ENCODE peak calls at places on chromosomes 7 and 10, in eight cellular contexts. L, J, M, D, P, W, I and U are unnamed samples.

GRCh38 chr10:35328404-35329037 is 7.8 kb upstream of the CCNY start:
- DNase-seq in L (no peak), J (no peak), M (peak; percentile 81), D (peak; percentile 92), P (no peak), W (no peak), I (peak; percentile 25), U (no peak)

GRCh38 chr10:86526606-86527005 is 5.0 kb upstream of the WAPL start:
- DNase-seq in L (no peak), J (no peak), M (no peak), D (no peak), P (no peak), W (no peak), I (no peak), U (no peak)

GRCh38 chr10:126972622-126973414 is 67.6 kb downstream of the DOCK1 start:
- DNase-seq in L (no peak), J (no peak), M (peak; percentile 92), D (peak; percentile 86), P (peak; percentile 18), W (no peak), I (peak; percentile 92), U (no peak)

GRCh38 chr7:104207348-104207730 is 474 bp downstream of the ORC5 start:
- DNase-seq in L (no peak), J (no peak), M (peak; percentile 28), D (no peak), P (no peak), W (no peak), I (no peak), U (no peak)

GRCh38 chr10:133353988-133354605 is 3.7 kb downstream of the FUOM start:
- DNase-seq in L (peak; percentile 59), J (no peak), M (no peak), D (no peak), P (no peak), W (no peak), I (no peak), U (no peak)

GRCh38 chr10:14513061-14513460 is 182.3 kb upstream of the FRMD4A start:
- DNase-seq in L (no peak), J (no peak), M (no peak), D (no peak), P (no peak), W (no peak), I (no peak), U (no peak)

GRCh38 chr10:79286318-79286951 is 60.8 kb upstream of the PPIF start:
- DNase-seq in L (peak; percentile 95), J (no peak), M (peak; percentile 44), D (no peak), P (peak; percentile 32), W (no peak), I (no peak), U (peak; percentile 76)

GRCh38 chr7:151665363-151665762 is 145.7 kb upstream of the RHEB start:
- DNase-seq in L (no peak), J (no peak), M (peak; percentile 89), D (peak; percentile 9), P (no peak), W (no peak), I (no peak), U (no peak)

GRCh38 chr7:77833136-77833535 is 34.6 kb downstream of the PHTF2 start:
- DNase-seq in L (no peak), J (no peak), M (no peak), D (peak; percentile 2), P (no peak), W (no peak), I (no peak), U (no peak)

GRCh38 chr7:41420421-41420820 is 282.5 kb downstream of the INHBA start:
- DNase-seq in L (no peak), J (no peak), M (no peak), D (no peak), P (no peak), W (no peak), I (no peak), U (no peak)

GRCh38 chr7:4849390-4849789 is 12.4 kb downstream of the PAPOLB start:
- DNase-seq in L (no peak), J (no peak), M (peak; percentile 49), D (peak; percentile 45), P (no peak), W (no peak), I (peak; percentile 17), U (no peak)

GRCh38 chr7:149495785-149496641 is 1.6 kb downstream of the ZNF746 start:
- DNase-seq in L (no peak), J (no peak), M (peak; percentile 86), D (peak; percentile 75), P (peak; percentile 32), W (no peak), I (no peak), U (no peak)

GRCh38 chr10:69361303-69361614 is 55.5 kb downstream of the TACR2 start:
- DNase-seq in L (no peak), J (no peak), M (no peak), D (no peak), P (peak; percentile 88), W (no peak), I (no peak), U (no peak)

GRCh38 chr10:121594076-121594475 is 4.2 kb downstream of the FGFR2 start:
- DNase-seq in L (no peak), J (no peak), M (no peak), D (no peak), P (no peak), W (peak; percentile 15), I (no peak), U (no peak)

GRCh38 chr10:14605231-14605925 is 169.3 kb downstream of the FAM107B start:
- DNase-seq in L (no peak), J (no peak), M (peak; percentile 85), D (peak; percentile 80), P (no peak), W (no peak), I (peak; percentile 44), U (no peak)

GRCh38 chr7:134703781-134704180 is 57.1 kb downstream of the BPGM start:
- DNase-seq in L (no peak), J (no peak), M (peak; percentile 85), D (peak; percentile 66), P (no peak), W (no peak), I (no peak), U (no peak)

GRCh38 chr7:111343017-111343416 is 219.3 kb downstream of the IMMP2L start:
- DNase-seq in L (no peak), J (no peak), M (no peak), D (no peak), P (no peak), W (no peak), I (no peak), U (no peak)

GRCh38 chr10:89857399-89857798 is 156.0 kb downstream of the KIF20B start:
- DNase-seq in L (no peak), J (no peak), M (no peak), D (no peak), P (no peak), W (no peak), I (no peak), U (no peak)

GRCh38 chr10:89852872-89853271 is 151.5 kb downstream of the KIF20B start:
- DNase-seq in L (no peak), J (no peak), M (no peak), D (no peak), P (no peak), W (no peak), I (no peak), U (no peak)

GRCh38 chr10:89853796-89854195 is 152.4 kb downstream of the KIF20B start:
- DNase-seq in L (peak; percentile 73), J (peak; percentile 92), M (no peak), D (no peak), P (no peak), W (no peak), I (no peak), U (no peak)
- TF ChIP-seq CTCF in L (peak; percentile 8), J (peak; percentile 88), M (peak; percentile 42), D (peak; percentile 23), P (no peak), W (peak; percentile 47), I (no peak), U (no peak)

GRCh38 chr10:83863283-83863966 is 275.9 kb upstream of the GHITM start:
- DNase-seq in L (no peak), J (no peak), M (no peak), D (no peak), P (no peak), W (no peak), I (no peak), U (no peak)

GRCh38 chr10:83862723-83863122 is 276.6 kb upstream of the GHITM start:
- DNase-seq in L (no peak), J (no peak), M (no peak), D (no peak), P (no peak), W (no peak), I (no peak), U (no peak)
- TF ChIP-seq CTCF in L (no peak), J (no peak), M (no peak), D (no peak), P (no peak), W (no peak), I (no peak), U (no peak)

GRCh38 chr7:156638443-156639077 is 2.0 kb upstream of the RNF32 start:
- DNase-seq in L (no peak), J (no peak), M (no peak), D (no peak), P (no peak), W (no peak), I (no peak), U (no peak)

GRCh38 chr7:156642306-156643045 is 1.9 kb downstream of the RNF32 start:
- DNase-seq in L (no peak), J (no peak), M (no peak), D (no peak), P (no peak), W (no peak), I (no peak), U (no peak)

GRCh38 chr7:156640949-156641485 is 443 bp downstream of the RNF32 start:
- DNase-seq in L (no peak), J (no peak), M (peak; percentile 59), D (peak; percentile 28), P (peak; percentile 35), W (no peak), I (no peak), U (peak; percentile 18)

GRCh38 chr7:156640257-156640948 is at the start of gene RNF32:
- DNase-seq in L (peak; percentile 99), J (peak; percentile 99), M (peak; percentile 92), D (peak; percentile 88), P (peak; percentile 97), W (no peak), I (peak; percentile 40), U (peak; percentile 66)

GRCh38 chr7:156639426-156640256 is 933 bp upstream of the RNF32 start:
- DNase-seq in L (no peak), J (no peak), M (no peak), D (no peak), P (no peak), W (no peak), I (no peak), U (no peak)
- TF ChIP-seq CTCF in L (no peak), J (no peak), M (no peak), D (no peak), P (no peak), W (no peak), I (no peak), U (no peak)

DNA sequence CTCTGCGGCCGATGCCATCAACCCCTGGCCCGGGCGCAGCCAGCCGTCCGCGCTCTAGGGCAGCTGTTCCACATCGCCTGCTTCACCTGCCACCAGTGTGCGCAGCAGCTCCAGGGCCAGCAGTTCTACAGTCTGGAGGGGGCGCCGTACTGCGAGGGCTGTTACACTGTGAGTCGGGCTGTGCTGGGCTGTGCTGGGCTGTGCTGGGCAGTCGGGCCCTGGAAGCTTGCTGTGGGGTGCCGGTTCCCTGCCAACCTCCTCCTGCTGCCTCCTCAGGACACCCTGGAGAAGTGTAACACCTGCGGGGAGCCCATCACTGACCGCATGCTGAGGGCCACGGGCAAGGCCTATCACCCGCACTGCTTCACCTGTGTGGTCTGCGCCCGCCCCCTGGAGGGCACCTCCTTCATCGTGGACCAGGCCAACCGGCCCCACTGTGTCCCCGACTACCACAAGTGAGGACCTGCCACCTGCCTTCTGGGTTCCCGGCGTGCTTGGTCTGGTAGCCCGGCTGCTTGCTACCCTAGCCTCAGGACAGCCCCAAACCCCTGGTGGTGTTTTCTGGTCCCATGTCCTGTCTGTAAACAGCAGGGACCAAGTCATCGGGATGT is 7.5 kb downstream of the ZYX start:
- DNase-seq in L (peak; percentile 78), J (peak; percentile 79), M (no peak), D (no peak), P (no peak), W (peak; percentile 89), I (no peak), U (no peak)
- TF ChIP-seq CTCF in L (no peak), J (peak; percentile 12), M (no peak), D (peak; percentile 52), P (no peak), W (no peak), I (no peak), U (no peak)